ENCODE peak calls at places on chromosomes 7 and 10, in eight cellular contexts. G, K, W, Q, U, O, R and S are unnamed samples.

GRCh38 chr7:18555120-18555519 is 59.6 kb downstream of the HDAC9 start:
- DNase-seq in Q (no peak), O (no peak), R (no peak), K (no peak), W (no peak), U (no peak), G (no peak), S (no peak)

GRCh38 chr7:73509463-73509862 is 12.6 kb downstream of the BAZ1B start:
- DNase-seq in G (no peak), U (no peak), R (no peak), Q (no peak), O (no peak), K (no peak), W (no peak), S (no peak)

GRCh38 chr10:68826764-68827591 is at the start of gene STOX1:
- DNase-seq in Q (peak; percentile 71), W (peak; percentile 84), O (peak; percentile 40), R (peak; percentile 37), U (peak; percentile 79), K (peak; percentile 79), G (peak; percentile 82), S (peak; percentile 18)

GRCh38 chr10:90842710-90843109 is 15.1 kb downstream of the HTR7 start:
- DNase-seq in U (no peak), Q (no peak), R (no peak), K (no peak), G (no peak), O (no peak), W (no peak), S (no peak)

GRCh38 chr7:137981175-137981574 is 20.7 kb downstream of the CREB3L2 start:
- DNase-seq in U (no peak), G (no peak), W (no peak), R (no peak), Q (no peak), K (no peak), O (no peak), S (no peak)

GRCh38 chr10:99497343-99498025 is 35.3 kb upstream of the NKX2-3 start:
- DNase-seq in O (no peak), U (no peak), K (no peak), R (no peak), Q (peak; percentile 4), G (no peak), W (no peak), S (no peak)

GRCh38 chr10:7601023-7601656 is 65.6 kb downstream of the ITIH5 start:
- DNase-seq in G (no peak), Q (no peak), K (no peak), W (no peak), R (no peak), O (no peak), U (no peak), S (no peak)

GRCh38 chr10:20105931-20106330 is 289.7 kb downstream of the PLXDC2 start:
- DNase-seq in U (no peak), R (no peak), O (no peak), K (no peak), Q (no peak), G (no peak), W (no peak), S (peak; percentile 80)

GRCh38 chr10:91909178-91909677 is at the start of gene FGFBP3:
- DNase-seq in K (no peak), O (no peak), G (peak; percentile 65), R (no peak), Q (peak; percentile 72), U (peak; percentile 23), W (peak; percentile 84), S (no peak)

GRCh38 chr10:94524146-94524545 is 21.4 kb upstream of the HELLS start:
- DNase-seq in O (no peak), G (no peak), K (no peak), U (peak; percentile 4), R (no peak), Q (peak; percentile 49), W (no peak), S (no peak)

GRCh38 chr10:22437620-22438588 is 92.6 kb downstream of the SPAG6 start:
- DNase-seq in K (peak; percentile 9), W (peak; percentile 58), O (no peak), U (no peak), Q (peak; percentile 46), G (no peak), R (no peak), S (no peak)

GRCh38 chr10:103772096-103772845 is 83.1 kb downstream of the SH3PXD2A start:
- DNase-seq in K (peak; percentile 51), O (peak; percentile 60), W (peak; percentile 83), G (peak; percentile 78), U (peak; percentile 60), R (peak; percentile 71), Q (peak; percentile 86), S (peak; percentile 28)

GRCh38 chr10:73991846-73992245 is 6.1 kb upstream of the VCL start:
- DNase-seq in R (peak; percentile 35), W (no peak), G (peak; percentile 78), Q (no peak), U (peak; percentile 64), O (peak; percentile 79), K (peak; percentile 50), S (no peak)

GRCh38 chr7:388961-389701 is 99.2 kb downstream of the FOXL3 start:
- DNase-seq in O (no peak), K (no peak), R (no peak), G (no peak), W (no peak), Q (no peak), U (no peak), S (no peak)

GRCh38 chr7:18290223-18290622 is 205.3 kb upstream of the HDAC9 start:
- DNase-seq in R (no peak), O (no peak), W (no peak), G (no peak), K (peak; percentile 1), U (no peak), Q (no peak), S (no peak)

GRCh38 chr7:117157121-117157870 is 165.6 kb downstream of the WNT2 start:
- DNase-seq in Q (peak; percentile 87), G (no peak), K (no peak), W (no peak), R (peak; percentile 16), O (no peak), U (no peak), S (peak; percentile 79)

GRCh38 chr7:78039791-78040776 is 241.5 kb downstream of the PHTF2 start:
- DNase-seq in R (no peak), O (no peak), W (peak; percentile 6), G (peak; percentile 49), K (peak; percentile 38), Q (peak; percentile 15), U (peak; percentile 58), S (no peak)

GRCh38 chr7:155369-156000 is 36.9 kb upstream of the FAM20C start:
- DNase-seq in U (no peak), R (no peak), K (no peak), O (no peak), W (no peak), G (no peak), Q (peak; percentile 32), S (peak; percentile 16)

GRCh38 chr7:2016021-2016631 is 216.6 kb downstream of the MAD1L1 start:
- DNase-seq in O (no peak), R (no peak), G (no peak), W (no peak), Q (no peak), U (no peak), K (no peak), S (no peak)

GRCh38 chr10:77533887-77534278 is 103.7 kb downstream of the KCNMA1 start:
- DNase-seq in G (no peak), W (peak; percentile 45), O (no peak), K (no peak), Q (peak; percentile 48), R (no peak), U (no peak), S (no peak)

GRCh38 chr10:37478381-37478780 is 353.0 kb downstream of the ANKRD30A start:
- DNase-seq in R (no peak), W (no peak), O (no peak), U (no peak), K (no peak), G (no peak), Q (no peak), S (no peak)